ENCODE peak calls at places on chromosomes 16 and 17, in nine cellular contexts. N is lower lobe of right lung; H is NCI-H1694 treated with DMSO at 0.1 percent for 48 hours; B is NCI-H345; G is mucosa of descending colon; D is GM23248; Z is stimulated activated CD8-positive, alpha-beta memory T cell treated with anti-CD3 and anti-CD28 coated beads, Interleukin-15, amount 100 ng/mL, for 24 hours; V is GM12864; M is IMR-90. F is an unnamed sample.

GRCh38 chr17:67092291-67092690 is 47.9 kb downstream of the CACNG1 start:
- DNase-seq in Z (no peak), M (no peak), H (no peak), N (no peak), B (no peak), D (no peak), V (no peak), G (no peak), F (no peak)

GRCh38 chr17:77442976-77443742 is 302.4 kb downstream of the SEC14L1 start:
- DNase-seq in N (no peak), D (peak), M (no peak), V (no peak), G (no peak), H (no peak), Z (no peak), B (no peak), F (no peak)

GRCh38 chr17:62705116-62705515 is 77.6 kb downstream of the MRC2 start:
- DNase-seq in B (no peak), H (no peak), Z (no peak), V (no peak), M (no peak), N (no peak), D (no peak), G (no peak), F (no peak)

GRCh38 chr16:1010266-1010665 is 28.7 kb downstream of the SOX8 start:
- DNase-seq in V (no peak), B (no peak), N (no peak), H (no peak), M (no peak), G (no peak), Z (no peak), D (no peak), F (no peak)

GRCh38 chr16:19292186-19292585 is 6.7 kb downstream of the CLEC19A start:
- DNase-seq in D (no peak), Z (no peak), H (no peak), V (no peak), M (no peak), N (no peak), B (no peak), G (no peak), F (no peak)

GRCh38 chr16:4496305-4496704 is 20.1 kb downstream of the HMOX2 start:
- DNase-seq in M (peak), H (no peak), G (no peak), N (no peak), Z (no peak), V (no peak), B (no peak), D (peak), F (no peak)

GRCh38 chr16:25124503-25124902 is 13.0 kb downstream of the LCMT1 start:
- DNase-seq in D (no peak), H (no peak), M (no peak), B (no peak), Z (no peak), G (no peak), V (no peak), N (no peak), F (no peak)

GRCh38 chr16:50096791-50097190 is 31.0 kb downstream of the HEATR3 start:
- DNase-seq in N (no peak), H (no peak), D (peak), B (no peak), Z (no peak), G (no peak), V (no peak), M (peak), F (no peak)

GRCh38 chr17:77382966-77383612 is 242.3 kb downstream of the SEC14L1 start:
- DNase-seq in V (no peak), Z (no peak), D (peak), H (no peak), B (no peak), G (no peak), M (peak), N (no peak), F (no peak)

GRCh38 chr17:47987240-47987835 is 16.4 kb downstream of the CDK5RAP3 start:
- DNase-seq in D (peak), G (no peak), V (no peak), H (no peak), N (no peak), B (peak), M (no peak), Z (no peak), F (no peak)

GRCh38 chr16:85462405-85463227 is 150.5 kb upstream of the GSE1 start:
- DNase-seq in M (no peak), V (no peak), N (no peak), H (no peak), D (peak), G (no peak), Z (no peak), B (peak), F (no peak)

GRCh38 chr17:76382305-76382802 is 2.1 kb upstream of the SPHK1 start:
- DNase-seq in Z (no peak), H (no peak), B (no peak), D (peak), N (no peak), G (peak), M (peak), V (no peak), F (no peak)

GRCh38 chr17:16066125-16066524 is 66.5 kb downstream of the TTC19 start:
- DNase-seq in D (no peak), Z (no peak), B (no peak), V (no peak), N (no peak), M (no peak), H (no peak), G (no peak), F (no peak)

GRCh38 chr16:82509636-82510035 is 117.1 kb upstream of the CDH13 start:
- DNase-seq in N (no peak), G (no peak), Z (no peak), B (no peak), H (no peak), D (peak), M (no peak), V (no peak), F (no peak)

GRCh38 chr17:67637901-67638641 is 79.7 kb upstream of the NOL11 start:
- DNase-seq in V (no peak), Z (no peak), B (no peak), M (no peak), G (peak), D (no peak), H (no peak), N (peak), F (no peak)

GRCh38 chr16:78035012-78035411 is 12.7 kb downstream of the CLEC3A start:
- DNase-seq in G (no peak), N (no peak), Z (no peak), M (no peak), V (no peak), B (no peak), H (no peak), D (no peak), F (no peak)

GRCh38 chr16:5072334-5073278 is 963 bp downstream of the ALG1 start:
- DNase-seq in M (no peak), N (no peak), Z (no peak), G (no peak), H (no peak), B (no peak), D (peak), V (no peak), F (no peak)

GRCh38 chr16:88062341-88062861 is 111.2 kb downstream of the BANP start:
- DNase-seq in M (peak), B (no peak), Z (no peak), H (peak), V (no peak), D (peak), G (no peak), N (peak), F (no peak)

GRCh38 chr16:74738134-74738541 is 36.5 kb downstream of the FA2H start:
- DNase-seq in D (peak), H (no peak), B (no peak), G (peak), Z (no peak), N (no peak), V (no peak), M (peak), F (peak)

GRCh38 chr17:60390881-60391418 is 983 bp downstream of the USP32 start:
- DNase-seq in H (peak), M (peak), B (no peak), Z (no peak), D (peak), V (no peak), G (peak), N (peak), F (peak)

GRCh38 chr17:46147167-46147749 is 46.0 kb downstream of the KANSL1 start:
- DNase-seq in B (no peak), H (no peak), D (no peak), V (no peak), N (no peak), G (no peak), Z (no peak), M (no peak), F (no peak)

GRCh38 chr16:83956336-83957289 is 3.6 kb downstream of the OSGIN1 start:
- DNase-seq in N (peak), B (peak), M (peak), H (peak), G (peak), V (peak), D (peak), Z (peak), F (peak)

GRCh38 chr16:84826558-84826941 is 6.8 kb downstream of the CRISPLD2 start:
- DNase-seq in V (no peak), G (peak), D (peak), H (no peak), N (no peak), Z (no peak), B (no peak), M (peak), F (peak)

GRCh38 chr17:146546-146945 is 9.2 kb downstream of the SCGB1C2 start:
- DNase-seq in H (no peak), N (no peak), B (no peak), V (no peak), G (peak), M (no peak), D (no peak), Z (no peak), F (no peak)